ENCODE peak calls at places on chromosomes 2 and 18, in nine cellular contexts. One of them, this sample, is unnamed.

GRCh38 chr2:74496997-74497776 is 2.2 kb downstream of the LBX2 start:
- DNase-seq in AG10803: no peak
- DNase-seq in tibial nerve: no peak
- DNase-seq in neural crest cell: no peak
- DNase-seq in Peyer's patch: no peak
- DNase-seq in NCI-H226: no peak
- DNase-seq in activated T-helper 1 cell treated with Interleukin-2 at 50 U/mL for 16 hours: no peak
- DNase-seq in colonic mucosa: no peak
- DNase-seq in stimulated activated naive CD4-positive, alpha-beta T cell: no peak
- DNase-seq in this sample: no peak

GRCh38 chr18:7812431-7813063 is 245.4 kb downstream of the PTPRM start:
- DNase-seq in AG10803: peak
- DNase-seq in tibial nerve: no peak
- DNase-seq in neural crest cell: no peak
- DNase-seq in Peyer's patch: no peak
- DNase-seq in NCI-H226: peak
- DNase-seq in activated T-helper 1 cell treated with Interleukin-2 at 50 U/mL for 16 hours: no peak
- DNase-seq in colonic mucosa: no peak
- DNase-seq in stimulated activated naive CD4-positive, alpha-beta T cell: no peak
- DNase-seq in this sample: no peak

GRCh38 chr2:191632426-191632825 is 45.5 kb upstream of the NABP1 start:
- DNase-seq in AG10803: no peak
- DNase-seq in tibial nerve: no peak
- DNase-seq in neural crest cell: no peak
- DNase-seq in Peyer's patch: no peak
- DNase-seq in NCI-H226: no peak
- DNase-seq in activated T-helper 1 cell treated with Interleukin-2 at 50 U/mL for 16 hours: no peak
- DNase-seq in colonic mucosa: no peak
- DNase-seq in stimulated activated naive CD4-positive, alpha-beta T cell: no peak
- DNase-seq in this sample: no peak

GRCh38 chr2:2328847-2329246 is 2.2 kb downstream of the MYT1L start:
- DNase-seq in AG10803: no peak
- DNase-seq in tibial nerve: no peak
- DNase-seq in neural crest cell: peak
- DNase-seq in Peyer's patch: no peak
- DNase-seq in NCI-H226: no peak
- DNase-seq in activated T-helper 1 cell treated with Interleukin-2 at 50 U/mL for 16 hours: no peak
- DNase-seq in colonic mucosa: no peak
- DNase-seq in stimulated activated naive CD4-positive, alpha-beta T cell: no peak
- DNase-seq in this sample: no peak

GRCh38 chr2:40797115-40797514 is 345.2 kb upstream of the SLC8A1 start:
- DNase-seq in AG10803: no peak
- DNase-seq in tibial nerve: no peak
- DNase-seq in neural crest cell: no peak
- DNase-seq in Peyer's patch: no peak
- DNase-seq in NCI-H226: peak
- DNase-seq in activated T-helper 1 cell treated with Interleukin-2 at 50 U/mL for 16 hours: no peak
- DNase-seq in colonic mucosa: no peak
- DNase-seq in stimulated activated naive CD4-positive, alpha-beta T cell: no peak
- DNase-seq in this sample: no peak

GRCh38 chr2:49028101-49028500 is 126.2 kb downstream of the FSHR start:
- DNase-seq in AG10803: no peak
- DNase-seq in tibial nerve: no peak
- DNase-seq in neural crest cell: no peak
- DNase-seq in Peyer's patch: no peak
- DNase-seq in NCI-H226: no peak
- DNase-seq in activated T-helper 1 cell treated with Interleukin-2 at 50 U/mL for 16 hours: no peak
- DNase-seq in colonic mucosa: no peak
- DNase-seq in stimulated activated naive CD4-positive, alpha-beta T cell: no peak
- DNase-seq in this sample: no peak

GRCh38 chr2:165634855-165635254 is 159.2 kb downstream of the GALNT3 start:
- DNase-seq in AG10803: peak
- DNase-seq in tibial nerve: no peak
- DNase-seq in neural crest cell: no peak
- DNase-seq in Peyer's patch: no peak
- DNase-seq in NCI-H226: peak
- DNase-seq in activated T-helper 1 cell treated with Interleukin-2 at 50 U/mL for 16 hours: no peak
- DNase-seq in colonic mucosa: no peak
- DNase-seq in stimulated activated naive CD4-positive, alpha-beta T cell: no peak
- DNase-seq in this sample: peak

GRCh38 chr18:36186461-36187137 is 698 bp upstream of the MOCOS start:
- DNase-seq in AG10803: peak
- DNase-seq in tibial nerve: no peak
- DNase-seq in neural crest cell: no peak
- DNase-seq in Peyer's patch: peak
- DNase-seq in NCI-H226: peak
- DNase-seq in activated T-helper 1 cell treated with Interleukin-2 at 50 U/mL for 16 hours: no peak
- DNase-seq in colonic mucosa: peak
- DNase-seq in stimulated activated naive CD4-positive, alpha-beta T cell: no peak
- DNase-seq in this sample: peak

GRCh38 chr2:184598313-184599053 is at the start of gene ZNF804A:
- DNase-seq in AG10803: peak
- DNase-seq in tibial nerve: peak
- DNase-seq in neural crest cell: peak
- DNase-seq in Peyer's patch: peak
- DNase-seq in NCI-H226: peak
- DNase-seq in activated T-helper 1 cell treated with Interleukin-2 at 50 U/mL for 16 hours: no peak
- DNase-seq in colonic mucosa: peak
- DNase-seq in stimulated activated naive CD4-positive, alpha-beta T cell: no peak
- DNase-seq in this sample: peak

GRCh38 chr2:71389379-71390072 is 57.9 kb downstream of the ZNF638 start:
- DNase-seq in AG10803: no peak
- DNase-seq in tibial nerve: no peak
- DNase-seq in neural crest cell: no peak
- DNase-seq in Peyer's patch: no peak
- DNase-seq in NCI-H226: no peak
- DNase-seq in activated T-helper 1 cell treated with Interleukin-2 at 50 U/mL for 16 hours: no peak
- DNase-seq in colonic mucosa: no peak
- DNase-seq in stimulated activated naive CD4-positive, alpha-beta T cell: no peak
- DNase-seq in this sample: no peak

GRCh38 chr2:215188078-215188477 is 49.7 kb upstream of the ABCA12 start:
- DNase-seq in AG10803: no peak
- DNase-seq in tibial nerve: no peak
- DNase-seq in neural crest cell: no peak
- DNase-seq in Peyer's patch: no peak
- DNase-seq in NCI-H226: peak
- DNase-seq in activated T-helper 1 cell treated with Interleukin-2 at 50 U/mL for 16 hours: no peak
- DNase-seq in colonic mucosa: no peak
- DNase-seq in stimulated activated naive CD4-positive, alpha-beta T cell: no peak
- DNase-seq in this sample: no peak

GRCh38 chr2:17337507-17337906 is 180.7 kb downstream of the RAD51AP2 start:
- DNase-seq in AG10803: no peak
- DNase-seq in tibial nerve: no peak
- DNase-seq in neural crest cell: no peak
- DNase-seq in Peyer's patch: no peak
- DNase-seq in NCI-H226: no peak
- DNase-seq in activated T-helper 1 cell treated with Interleukin-2 at 50 U/mL for 16 hours: no peak
- DNase-seq in colonic mucosa: no peak
- DNase-seq in stimulated activated naive CD4-positive, alpha-beta T cell: no peak
- DNase-seq in this sample: no peak

GRCh38 chr18:36734589-36734988 is 94.2 kb downstream of the TPGS2 start:
- DNase-seq in AG10803: no peak
- DNase-seq in tibial nerve: no peak
- DNase-seq in neural crest cell: no peak
- DNase-seq in Peyer's patch: no peak
- DNase-seq in NCI-H226: no peak
- DNase-seq in activated T-helper 1 cell treated with Interleukin-2 at 50 U/mL for 16 hours: no peak
- DNase-seq in colonic mucosa: no peak
- DNase-seq in stimulated activated naive CD4-positive, alpha-beta T cell: no peak
- DNase-seq in this sample: no peak

GRCh38 chr2:211688196-211688595 is 850.4 kb downstream of the ERBB4 start:
- DNase-seq in AG10803: no peak
- DNase-seq in tibial nerve: no peak
- DNase-seq in neural crest cell: no peak
- DNase-seq in Peyer's patch: no peak
- DNase-seq in NCI-H226: no peak
- DNase-seq in activated T-helper 1 cell treated with Interleukin-2 at 50 U/mL for 16 hours: no peak
- DNase-seq in colonic mucosa: no peak
- DNase-seq in stimulated activated naive CD4-positive, alpha-beta T cell: no peak
- DNase-seq in this sample: no peak

GRCh38 chr18:58590231-58590630 is 38.7 kb downstream of the ALPK2 start:
- DNase-seq in AG10803: peak
- DNase-seq in tibial nerve: no peak
- DNase-seq in neural crest cell: no peak
- DNase-seq in Peyer's patch: no peak
- DNase-seq in NCI-H226: peak
- DNase-seq in activated T-helper 1 cell treated with Interleukin-2 at 50 U/mL for 16 hours: no peak
- DNase-seq in colonic mucosa: no peak
- DNase-seq in stimulated activated naive CD4-positive, alpha-beta T cell: no peak
- DNase-seq in this sample: no peak

GRCh38 chr2:27833931-27834330 is 56.3 kb downstream of the RBKS start:
- DNase-seq in AG10803: peak
- DNase-seq in tibial nerve: no peak
- DNase-seq in neural crest cell: no peak
- DNase-seq in Peyer's patch: no peak
- DNase-seq in NCI-H226: no peak
- DNase-seq in activated T-helper 1 cell treated with Interleukin-2 at 50 U/mL for 16 hours: no peak
- DNase-seq in colonic mucosa: no peak
- DNase-seq in stimulated activated naive CD4-positive, alpha-beta T cell: no peak
- DNase-seq in this sample: no peak

GRCh38 chr2:200380833-200381542 is 74.5 kb downstream of the SPATS2L start:
- DNase-seq in AG10803: peak
- DNase-seq in tibial nerve: no peak
- DNase-seq in neural crest cell: no peak
- DNase-seq in Peyer's patch: no peak
- DNase-seq in NCI-H226: peak
- DNase-seq in activated T-helper 1 cell treated with Interleukin-2 at 50 U/mL for 16 hours: no peak
- DNase-seq in colonic mucosa: no peak
- DNase-seq in stimulated activated naive CD4-positive, alpha-beta T cell: no peak
- DNase-seq in this sample: no peak

GRCh38 chr18:53796042-53796729 is 428.3 kb downstream of the MBD2 start:
- DNase-seq in AG10803: peak
- DNase-seq in tibial nerve: peak
- DNase-seq in neural crest cell: no peak
- DNase-seq in Peyer's patch: no peak
- DNase-seq in NCI-H226: peak
- DNase-seq in activated T-helper 1 cell treated with Interleukin-2 at 50 U/mL for 16 hours: no peak
- DNase-seq in colonic mucosa: peak
- DNase-seq in stimulated activated naive CD4-positive, alpha-beta T cell: no peak
- DNase-seq in this sample: no peak

GRCh38 chr2:138003411-138003810 is 39.1 kb downstream of the HNMT start:
- DNase-seq in AG10803: no peak
- DNase-seq in tibial nerve: no peak
- DNase-seq in neural crest cell: no peak
- DNase-seq in Peyer's patch: no peak
- DNase-seq in NCI-H226: peak
- DNase-seq in activated T-helper 1 cell treated with Interleukin-2 at 50 U/mL for 16 hours: no peak
- DNase-seq in colonic mucosa: no peak
- DNase-seq in stimulated activated naive CD4-positive, alpha-beta T cell: no peak
- DNase-seq in this sample: no peak

GRCh38 chr18:44909191-44909719 is 228.6 kb downstream of the SETBP1 start:
- DNase-seq in AG10803: no peak
- DNase-seq in tibial nerve: no peak
- DNase-seq in neural crest cell: no peak
- DNase-seq in Peyer's patch: no peak
- DNase-seq in NCI-H226: no peak
- DNase-seq in activated T-helper 1 cell treated with Interleukin-2 at 50 U/mL for 16 hours: no peak
- DNase-seq in colonic mucosa: no peak
- DNase-seq in stimulated activated naive CD4-positive, alpha-beta T cell: no peak
- DNase-seq in this sample: peak

GRCh38 chr2:237232166-237232565 is 146.5 kb downstream of the COPS8 start:
- DNase-seq in AG10803: no peak
- DNase-seq in tibial nerve: no peak
- DNase-seq in neural crest cell: no peak
- DNase-seq in Peyer's patch: no peak
- DNase-seq in NCI-H226: no peak
- DNase-seq in activated T-helper 1 cell treated with Interleukin-2 at 50 U/mL for 16 hours: no peak
- DNase-seq in colonic mucosa: no peak
- DNase-seq in stimulated activated naive CD4-positive, alpha-beta T cell: no peak
- DNase-seq in this sample: no peak

GRCh38 chr2:16334886-16335605 is 330.6 kb downstream of the CYRIA start:
- DNase-seq in AG10803: no peak
- DNase-seq in tibial nerve: no peak
- DNase-seq in neural crest cell: no peak
- DNase-seq in Peyer's patch: no peak
- DNase-seq in NCI-H226: no peak
- DNase-seq in activated T-helper 1 cell treated with Interleukin-2 at 50 U/mL for 16 hours: no peak
- DNase-seq in colonic mucosa: no peak
- DNase-seq in stimulated activated naive CD4-positive, alpha-beta T cell: no peak
- DNase-seq in this sample: no peak

GRCh38 chr18:22467760-22468553 is 50.2 kb upstream of the CTAGE1 start:
- DNase-seq in AG10803: peak
- DNase-seq in tibial nerve: no peak
- DNase-seq in neural crest cell: no peak
- DNase-seq in Peyer's patch: no peak
- DNase-seq in NCI-H226: peak
- DNase-seq in activated T-helper 1 cell treated with Interleukin-2 at 50 U/mL for 16 hours: no peak
- DNase-seq in colonic mucosa: no peak
- DNase-seq in stimulated activated naive CD4-positive, alpha-beta T cell: no peak
- DNase-seq in this sample: no peak

GRCh38 chr2:102114290-102114721 is 28.2 kb upstream of the IL1R1 start:
- DNase-seq in AG10803: peak
- DNase-seq in tibial nerve: no peak
- DNase-seq in neural crest cell: no peak
- DNase-seq in Peyer's patch: no peak
- DNase-seq in NCI-H226: peak
- DNase-seq in activated T-helper 1 cell treated with Interleukin-2 at 50 U/mL for 16 hours: no peak
- DNase-seq in colonic mucosa: no peak
- DNase-seq in stimulated activated naive CD4-positive, alpha-beta T cell: no peak
- DNase-seq in this sample: no peak

GRCh38 chr18:8140841-8141501 is 468.3 kb upstream of the RAB12 start:
- DNase-seq in AG10803: peak
- DNase-seq in tibial nerve: no peak
- DNase-seq in neural crest cell: no peak
- DNase-seq in Peyer's patch: no peak
- DNase-seq in NCI-H226: no peak
- DNase-seq in activated T-helper 1 cell treated with Interleukin-2 at 50 U/mL for 16 hours: no peak
- DNase-seq in colonic mucosa: no peak
- DNase-seq in stimulated activated naive CD4-positive, alpha-beta T cell: no peak
- DNase-seq in this sample: peak

This sample was measured in transverse colon.